ENCODE peak calls at places on chromosomes 3 and 15, in nine cellular contexts. W is body of pancreas, F is Panc1, C is coronary artery, A is tibial nerve, R is heart right ventricle, V is breast epithelium, H is right atrium auricular region, G is GM23338. K is an unnamed sample.
A peak's percentile ranks its signal among the peaks of the same experiment; 100 is the strongest.

GRCh38 chr3:121885386-121885785 is 8.8 kb upstream of the SLC15A2 start:
- DNase-seq in W (no peak), F (no peak), C (no peak), A (no peak), R (no peak), V (no peak), H (no peak), G (no peak), K (no peak)

GRCh38 chr3:114933407-114933806 is 213.7 kb downstream of the ZBTB20 start:
- DNase-seq in W (no peak), F (no peak), C (no peak), A (no peak), R (no peak), V (no peak), H (no peak), G (no peak), K (no peak)

GRCh38 chr15:60737217-60737616 is 258.3 kb upstream of the ICE2 start:
- DNase-seq in W (no peak), F (no peak), C (no peak), A (no peak), R (no peak), V (no peak), H (no peak), G (peak; percentile 53), K (no peak)

GRCh38 chr3:30467596-30468238 is 138.7 kb upstream of the TGFBR2 start:
- DNase-seq in W (no peak), F (no peak), C (no peak), A (no peak), R (no peak), V (no peak), H (no peak), G (no peak), K (no peak)

GRCh38 chr3:134559591-134559990 is 73.7 kb downstream of the CEP63 start:
- DNase-seq in W (no peak), F (no peak), C (no peak), A (no peak), R (no peak), V (no peak), H (no peak), G (no peak), K (no peak)

GRCh38 chr15:38670142-38671002 is 105.8 kb upstream of the RASGRP1 start:
- DNase-seq in W (no peak), F (no peak), C (no peak), A (no peak), R (no peak), V (no peak), H (no peak), G (no peak), K (no peak)

GRCh38 chr3:10474847-10475246 is 30.5 kb downstream of the ATP2B2 start:
- DNase-seq in W (no peak), F (no peak), C (no peak), A (no peak), R (no peak), V (no peak), H (no peak), G (no peak), K (no peak)

GRCh38 chr3:183774631-183775030 is 50.7 kb downstream of the MAP6D1 start:
- DNase-seq in W (no peak), F (no peak), C (no peak), A (no peak), R (no peak), V (no peak), H (no peak), G (no peak), K (no peak)

GRCh38 chr3:13884851-13885703 is 5.2 kb upstream of the WNT7A start:
- DNase-seq in W (peak; percentile 74), F (no peak), C (peak; percentile 31), A (no peak), R (no peak), V (no peak), H (peak; percentile 46), G (peak; percentile 81), K (peak; percentile 59)

GRCh38 chr3:45604999-45605398 is 10.4 kb downstream of the LIMD1 start:
- DNase-seq in W (no peak), F (no peak), C (no peak), A (no peak), R (no peak), V (no peak), H (no peak), G (no peak), K (no peak)

GRCh38 chr15:34709866-34710265 is 44.9 kb downstream of the GJD2 start:
- DNase-seq in W (no peak), F (no peak), C (no peak), A (no peak), R (no peak), V (no peak), H (no peak), G (no peak), K (no peak)

GRCh38 chr15:49137861-49138260 is 17.5 kb downstream of the COPS2 start:
- DNase-seq in W (no peak), F (no peak), C (no peak), A (no peak), R (no peak), V (no peak), H (no peak), G (no peak), K (no peak)

GRCh38 chr15:64046347-64047153 is at the start of gene DAPK2:
- DNase-seq in W (peak; percentile 76), F (no peak), C (no peak), A (peak; percentile 35), R (peak; percentile 68), V (no peak), H (peak; percentile 64), G (peak; percentile 85), K (peak; percentile 74)

GRCh38 chr3:17258823-17259436 is 374.2 kb downstream of the PLCL2 start:
- DNase-seq in W (no peak), F (peak; percentile 12), C (no peak), A (no peak), R (peak; percentile 5), V (no peak), H (no peak), G (peak; percentile 70), K (no peak)

GRCh38 chr15:74431645-74432044 is 2.1 kb downstream of the SEMA7A start:
- DNase-seq in W (no peak), F (no peak), C (no peak), A (no peak), R (no peak), V (no peak), H (no peak), G (no peak), K (no peak)

GRCh38 chr3:122799322-122799721 is 4.5 kb downstream of the SLC49A4 start:
- DNase-seq in W (no peak), F (no peak), C (no peak), A (no peak), R (no peak), V (no peak), H (no peak), G (no peak), K (no peak)

GRCh38 chr3:29454326-29454725 is 173.5 kb downstream of the RBMS3 start:
- DNase-seq in W (no peak), F (no peak), C (no peak), A (no peak), R (no peak), V (no peak), H (no peak), G (no peak), K (no peak)

DNA sequence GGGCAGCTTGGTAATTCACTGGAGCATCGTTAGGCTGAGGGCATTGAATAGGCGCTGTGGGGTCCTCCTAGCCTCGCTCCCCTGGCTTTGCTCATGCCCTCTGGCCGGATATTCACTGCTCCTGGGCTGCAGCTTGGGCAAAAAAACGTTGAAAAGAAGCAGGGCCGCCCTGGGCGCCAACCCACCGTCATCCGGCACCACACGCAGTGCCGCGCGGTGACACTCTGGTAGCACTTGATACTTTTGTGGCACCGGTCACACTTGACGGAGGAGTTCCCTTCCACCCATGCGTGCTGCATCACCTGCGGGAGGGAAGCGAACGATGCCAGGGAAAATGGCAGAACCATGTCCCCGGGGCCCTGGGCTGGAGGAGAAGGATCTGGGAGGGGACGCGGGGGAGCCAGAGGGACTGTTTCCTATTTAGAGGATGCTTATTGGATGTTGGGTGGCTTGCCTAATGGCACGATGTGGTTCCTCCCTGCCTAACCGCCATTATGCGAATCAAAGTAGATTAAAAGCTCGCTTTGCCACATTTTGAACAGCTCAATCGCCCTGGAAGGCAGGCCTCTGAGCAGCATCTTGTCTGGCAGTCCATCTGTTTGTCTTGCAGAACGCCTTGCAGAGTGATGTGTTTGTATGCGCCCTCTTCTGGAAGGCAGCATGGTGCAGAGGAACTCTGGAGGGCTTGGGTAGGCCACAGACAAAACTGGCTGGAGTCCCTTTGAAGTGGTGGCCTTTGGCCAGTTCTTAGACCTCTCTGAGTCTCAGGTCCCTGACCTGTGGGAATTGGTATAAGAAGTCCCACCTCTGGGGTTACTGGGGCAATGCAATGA is 93.2 kb downstream of the DGKG start:
- DNase-seq in W (no peak), F (no peak), C (peak; percentile 56), A (no peak), R (no peak), V (no peak), H (no peak), G (peak; percentile 51), K (peak; percentile 21)
- TF ChIP-seq CTCF in W (no peak), F (peak; percentile 65), C (no peak), A (no peak), R (no peak), V (no peak), H (peak; percentile 15), G (peak; percentile 77), K (peak; percentile 39)

DNA sequence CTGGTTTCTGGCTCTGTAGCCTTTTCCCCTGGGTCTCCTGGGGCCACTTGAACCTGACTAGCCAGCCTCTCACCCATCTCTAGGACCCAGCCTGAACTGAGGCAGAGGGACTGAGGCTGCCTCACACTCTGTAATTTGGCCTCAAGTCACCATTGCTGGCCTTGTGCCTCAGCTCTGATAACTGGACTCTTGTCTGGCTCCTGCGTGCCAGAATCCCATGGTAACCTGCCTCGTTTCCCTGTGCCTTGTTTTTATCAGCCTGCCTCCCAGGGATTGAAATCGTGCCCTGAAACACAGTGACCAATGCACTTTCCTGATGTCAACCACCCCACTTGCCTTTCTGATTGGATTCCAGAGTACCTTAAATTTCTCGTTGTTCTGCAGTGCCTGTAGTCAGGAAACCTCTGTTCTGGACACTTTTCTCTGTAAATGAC is 27.9 kb downstream of the CRTC3 start:
- DNase-seq in W (peak; percentile 93), F (no peak), C (peak; percentile 97), A (peak; percentile 84), R (peak; percentile 92), V (peak; percentile 56), H (peak; percentile 95), G (no peak), K (no peak)
- H3K27ac ChIP-seq in W (peak overlapping the region; percentile 83), F (no peak overlapping the region), C (peak overlapping the region; percentile 82), A (peak overlapping the region; percentile 94), R (peak overlapping the region; percentile 84), V (peak overlapping the region; percentile 89), H (peak overlapping the region; percentile 82), G (no peak overlapping the region), K (peak overlapping the region; percentile 16)

GRCh38 chr15:97929456-97930229 is 30.9 kb upstream of the ARRDC4 start:
- DNase-seq in W (no peak), F (no peak), C (no peak), A (no peak), R (peak; percentile 29), V (no peak), H (no peak), G (no peak), K (no peak)
- TF ChIP-seq CTCF in W (no peak), F (no peak), C (no peak), A (no peak), R (no peak), V (no peak), H (no peak), G (no peak), K (no peak)

DNA sequence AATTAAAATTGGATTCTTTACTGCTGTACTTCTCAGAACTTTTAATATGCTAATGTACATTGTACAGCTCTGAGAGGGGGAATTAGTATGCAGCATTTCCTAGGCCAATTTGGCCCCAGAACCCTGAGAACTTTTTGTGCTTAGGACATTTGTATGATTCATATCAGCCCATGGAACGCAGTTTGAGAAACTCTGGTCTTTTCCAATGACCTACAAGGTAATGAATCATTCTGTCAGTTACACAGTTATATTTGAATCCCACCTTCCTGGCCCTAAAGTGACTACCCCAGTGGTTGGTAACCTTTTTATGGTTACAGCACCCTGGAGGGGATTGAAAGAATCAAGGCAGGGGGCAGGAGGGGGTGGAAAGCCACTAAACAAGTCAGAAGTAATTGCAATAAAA is 25.6 kb upstream of the KBTBD12 start:
- DNase-seq in W (peak; percentile 68), F (no peak), C (no peak), A (no peak), R (no peak), V (no peak), H (no peak), G (no peak), K (no peak)
- H3K27ac ChIP-seq in W (peak overlapping the region; percentile 61), F (no peak overlapping the region), C (no peak overlapping the region), A (no peak overlapping the region), R (no peak overlapping the region), V (no peak overlapping the region), H (no peak overlapping the region), G (no peak overlapping the region), K (no peak overlapping the region)